ENCODE peak calls at places on chromosomes 5 and 9, in four cellular contexts. Q is AG09319; A is germinal center; J is activated CD4-positive, CD25-positive, alpha-beta regulatory T cell. D is an unnamed sample.

GRCh38 chr5:172113036-172113435 is 75.0 kb downstream of the STK10 start:
- DNase-seq in Q (no peak), A (no peak), J (peak), D (peak)

GRCh38 chr9:128249914-128250838 is 25.6 kb downstream of the GOLGA2 start:
- DNase-seq in Q (no peak), A (peak), J (peak), D (peak)

GRCh38 chr9:98215821-98216220 is 23.4 kb upstream of the CORO2A start:
- DNase-seq in Q (no peak), A (no peak), J (no peak), D (no peak)

GRCh38 chr5:15938961-15939360 is 240.6 kb downstream of the MARCHF11 start:
- DNase-seq in Q (no peak), A (no peak), J (no peak), D (no peak)

GRCh38 chr9:8887369-8887768 is 1087.8 kb upstream of the DMAC1 start:
- DNase-seq in Q (no peak), A (no peak), J (no peak), D (no peak)

GRCh38 chr5:69517763-69518212 is 25.2 kb downstream of the OCLN start:
- DNase-seq in Q (no peak), A (no peak), J (no peak), D (no peak)

GRCh38 chr9:129703121-129703520 is 37.7 kb downstream of the PRRX2 start:
- DNase-seq in Q (no peak), A (no peak), J (no peak), D (no peak)

GRCh38 chr9:113572076-113572861 is 108.7 kb downstream of the RGS3 start:
- DNase-seq in Q (no peak), A (no peak), J (no peak), D (no peak)

GRCh38 chr9:7055201-7055903 is 297.6 kb downstream of the KDM4C start:
- DNase-seq in Q (no peak), A (no peak), J (no peak), D (no peak)

GRCh38 chr5:104540448-104540847 is 977.9 kb upstream of the NUDT12 start:
- DNase-seq in Q (peak), A (no peak), J (no peak), D (no peak)

GRCh38 chr5:56941981-56942380 is 9.9 kb downstream of the MIER3 start:
- DNase-seq in Q (peak), A (no peak), J (no peak), D (no peak)

GRCh38 chr5:123610209-123610608 is 98.2 kb downstream of the CSNK1G3 start:
- DNase-seq in Q (no peak), A (no peak), J (no peak), D (no peak)

GRCh38 chr5:151670953-151671636 is 15.6 kb downstream of the SPARC start:
- DNase-seq in Q (no peak), A (no peak), J (no peak), D (no peak)

GRCh38 chr5:126805108-126805507 is 28.2 kb downstream of the LMNB1 start:
- DNase-seq in Q (peak), A (no peak), J (no peak), D (no peak)

GRCh38 chr9:3043369-3043768 is 199.5 kb upstream of the PUM3 start:
- DNase-seq in Q (no peak), A (no peak), J (no peak), D (no peak)

GRCh38 chr5:9108156-9108555 is 437.7 kb downstream of the SEMA5A start:
- DNase-seq in Q (peak), A (no peak), J (no peak), D (no peak)

GRCh38 chr5:81852277-81853004 is 101.5 kb upstream of the SSBP2 start:
- DNase-seq in Q (no peak), A (peak), J (no peak), D (peak)

GRCh38 chr5:75046366-75047142 is 5.8 kb downstream of the GCNT4 start:
- DNase-seq in Q (no peak), A (no peak), J (no peak), D (no peak)

GRCh38 chr9:121107041-121107440 is 32.3 kb downstream of the CNTRL start:
- DNase-seq in Q (no peak), A (no peak), J (no peak), D (peak)

GRCh38 chr9:34490760-34491159 is 32.0 kb downstream of the ENHO start:
- DNase-seq in Q (no peak), A (no peak), J (no peak), D (no peak)

GRCh38 chr9:27194401-27195091 is 85.5 kb downstream of the TEK start:
- DNase-seq in Q (no peak), A (no peak), J (no peak), D (no peak)

GRCh38 chr9:89743576-89744254 is 138.9 kb downstream of the GADD45G start:
- DNase-seq in Q (no peak), A (no peak), J (no peak), D (peak)

GRCh38 chr5:141958113-141958512 is at the start of gene PCDH12:
- DNase-seq in Q (no peak), A (no peak), J (no peak), D (peak)

GRCh38 chr5:956178-956761 is 52.3 kb upstream of the NKD2 start:
- DNase-seq in Q (no peak), A (no peak), J (no peak), D (no peak)

GRCh38 chr5:57720656-57721055 is 238.0 kb upstream of the ACTBL2 start:
- DNase-seq in Q (no peak), A (no peak), J (no peak), D (no peak)

GRCh38 chr9:136720887-136721338 is 8.5 kb downstream of the DIPK1B start:
- DNase-seq in Q (no peak), A (no peak), J (no peak), D (no peak)

GRCh38 chr5:149824851-149825250 is 94.7 kb downstream of the PPARGC1B start:
- DNase-seq in Q (no peak), A (no peak), J (no peak), D (no peak)

GRCh38 chr9:27491164-27491563 is 32.9 kb upstream of the IFNK start:
- DNase-seq in Q (no peak), A (no peak), J (no peak), D (no peak)

GRCh38 chr9:470795-471194 is 256.1 kb downstream of the DOCK8 start:
- DNase-seq in Q (no peak), A (no peak), J (no peak), D (no peak)

GRCh38 chr9:130073373-130073772 is 19.7 kb downstream of the GPR107 start:
- DNase-seq in Q (no peak), A (no peak), J (no peak), D (no peak)

GRCh38 chr9:20312732-20313131 is 309.6 kb downstream of the MLLT3 start:
- DNase-seq in Q (no peak), A (no peak), J (no peak), D (no peak)

D was measured in naive thymus-derived CD4-positive, alpha-beta T cell.